ENCODE peak calls at places on chromosomes 12 and 14, in four cellular contexts. One of them, this sample, is unnamed.

GRCh38 chr14:96905825-96906224 is 108.6 kb downstream of the VRK1 start:
- DNase-seq in CD8-positive, alpha-beta T cell: no peak
- DNase-seq in endothelial cell: no peak
- DNase-seq in activated CD8-positive, alpha-beta T cell treated with anti-CD3 and anti-CD28 coated beads for 36 hours: no peak
- DNase-seq in this sample: no peak

GRCh38 chr14:99838555-99839193 is 45.5 kb downstream of the EML1 start:
- DNase-seq in CD8-positive, alpha-beta T cell: no peak
- DNase-seq in endothelial cell: peak
- DNase-seq in activated CD8-positive, alpha-beta T cell treated with anti-CD3 and anti-CD28 coated beads for 36 hours: no peak
- DNase-seq in this sample: no peak

GRCh38 chr12:53828598-53828997 is 76.8 kb upstream of the CISTR start:
- DNase-seq in CD8-positive, alpha-beta T cell: no peak
- DNase-seq in endothelial cell: no peak
- DNase-seq in activated CD8-positive, alpha-beta T cell treated with anti-CD3 and anti-CD28 coated beads for 36 hours: no peak
- DNase-seq in this sample: no peak

GRCh38 chr12:92573104-92573503 is 129.7 kb upstream of the PLEKHG7 start:
- DNase-seq in CD8-positive, alpha-beta T cell: no peak
- DNase-seq in endothelial cell: no peak
- DNase-seq in activated CD8-positive, alpha-beta T cell treated with anti-CD3 and anti-CD28 coated beads for 36 hours: no peak
- DNase-seq in this sample: no peak

GRCh38 chr14:106209745-106210144 is 683.4 kb downstream of the TMEM121 start:
- DNase-seq in CD8-positive, alpha-beta T cell: no peak
- DNase-seq in endothelial cell: no peak
- DNase-seq in activated CD8-positive, alpha-beta T cell treated with anti-CD3 and anti-CD28 coated beads for 36 hours: peak
- DNase-seq in this sample: no peak

GRCh38 chr14:90579816-90580215 is 183.0 kb downstream of the CALM1 start:
- DNase-seq in CD8-positive, alpha-beta T cell: no peak
- DNase-seq in endothelial cell: no peak
- DNase-seq in activated CD8-positive, alpha-beta T cell treated with anti-CD3 and anti-CD28 coated beads for 36 hours: no peak
- DNase-seq in this sample: no peak

GRCh38 chr14:102917469-102918211 is 4.8 kb upstream of the AMN start:
- DNase-seq in CD8-positive, alpha-beta T cell: peak
- DNase-seq in endothelial cell: peak
- DNase-seq in activated CD8-positive, alpha-beta T cell treated with anti-CD3 and anti-CD28 coated beads for 36 hours: peak
- DNase-seq in this sample: peak

GRCh38 chr14:88204221-88204620 is 118.8 kb downstream of the KCNK10 start:
- DNase-seq in CD8-positive, alpha-beta T cell: no peak
- DNase-seq in endothelial cell: no peak
- DNase-seq in activated CD8-positive, alpha-beta T cell treated with anti-CD3 and anti-CD28 coated beads for 36 hours: no peak
- DNase-seq in this sample: no peak

GRCh38 chr12:15193927-15194326 is 27.3 kb downstream of the RERG start:
- DNase-seq in CD8-positive, alpha-beta T cell: no peak
- DNase-seq in endothelial cell: no peak
- DNase-seq in activated CD8-positive, alpha-beta T cell treated with anti-CD3 and anti-CD28 coated beads for 36 hours: no peak
- DNase-seq in this sample: no peak

GRCh38 chr12:53170876-53171724 is 9.4 kb upstream of the ZNF740 start:
- DNase-seq in CD8-positive, alpha-beta T cell: no peak
- DNase-seq in endothelial cell: no peak
- DNase-seq in activated CD8-positive, alpha-beta T cell treated with anti-CD3 and anti-CD28 coated beads for 36 hours: no peak
- DNase-seq in this sample: no peak

GRCh38 chr12:4279120-4279690 is 5.6 kb downstream of the CCND2 start:
- DNase-seq in CD8-positive, alpha-beta T cell: no peak
- DNase-seq in endothelial cell: no peak
- DNase-seq in activated CD8-positive, alpha-beta T cell treated with anti-CD3 and anti-CD28 coated beads for 36 hours: no peak
- DNase-seq in this sample: no peak

GRCh38 chr14:95254356-95254755 is 65.4 kb downstream of the CLMN start:
- DNase-seq in CD8-positive, alpha-beta T cell: no peak
- DNase-seq in endothelial cell: no peak
- DNase-seq in activated CD8-positive, alpha-beta T cell treated with anti-CD3 and anti-CD28 coated beads for 36 hours: no peak
- DNase-seq in this sample: no peak

GRCh38 chr12:117097159-117097558 is 2.1 kb downstream of the TESC start:
- DNase-seq in CD8-positive, alpha-beta T cell: no peak
- DNase-seq in endothelial cell: no peak
- DNase-seq in activated CD8-positive, alpha-beta T cell treated with anti-CD3 and anti-CD28 coated beads for 36 hours: no peak
- DNase-seq in this sample: no peak

GRCh38 chr14:69631509-69631908 is 20.1 kb downstream of the SUSD6 start:
- DNase-seq in CD8-positive, alpha-beta T cell: no peak
- DNase-seq in endothelial cell: no peak
- DNase-seq in activated CD8-positive, alpha-beta T cell treated with anti-CD3 and anti-CD28 coated beads for 36 hours: no peak
- DNase-seq in this sample: no peak

GRCh38 chr14:20652996-20653975 is 11.8 kb upstream of the OR6S1 start:
- DNase-seq in CD8-positive, alpha-beta T cell: no peak
- DNase-seq in endothelial cell: peak
- DNase-seq in activated CD8-positive, alpha-beta T cell treated with anti-CD3 and anti-CD28 coated beads for 36 hours: peak
- DNase-seq in this sample: peak

GRCh38 chr12:57755454-57756372 is 810 bp downstream of the MARCHF9 start:
- DNase-seq in CD8-positive, alpha-beta T cell: no peak
- DNase-seq in endothelial cell: no peak
- DNase-seq in activated CD8-positive, alpha-beta T cell treated with anti-CD3 and anti-CD28 coated beads for 36 hours: peak
- DNase-seq in this sample: no peak

GRCh38 chr12:26295001-26295400 is 99.6 kb downstream of the SSPN start:
- DNase-seq in CD8-positive, alpha-beta T cell: no peak
- DNase-seq in endothelial cell: no peak
- DNase-seq in activated CD8-positive, alpha-beta T cell treated with anti-CD3 and anti-CD28 coated beads for 36 hours: no peak
- DNase-seq in this sample: no peak

GRCh38 chr12:26303418-26303817 is 108.0 kb downstream of the SSPN start:
- DNase-seq in CD8-positive, alpha-beta T cell: no peak
- DNase-seq in endothelial cell: no peak
- DNase-seq in activated CD8-positive, alpha-beta T cell treated with anti-CD3 and anti-CD28 coated beads for 36 hours: no peak
- DNase-seq in this sample: no peak

GRCh38 chr12:26304273-26304672 is 108.9 kb downstream of the SSPN start:
- DNase-seq in CD8-positive, alpha-beta T cell: no peak
- DNase-seq in endothelial cell: no peak
- DNase-seq in activated CD8-positive, alpha-beta T cell treated with anti-CD3 and anti-CD28 coated beads for 36 hours: no peak
- DNase-seq in this sample: no peak

GRCh38 chr12:26297386-26298070 is 102.2 kb downstream of the SSPN start:
- DNase-seq in CD8-positive, alpha-beta T cell: no peak
- DNase-seq in endothelial cell: no peak
- DNase-seq in activated CD8-positive, alpha-beta T cell treated with anti-CD3 and anti-CD28 coated beads for 36 hours: peak
- DNase-seq in this sample: no peak

GRCh38 chr12:26298785-26299621 is 103.6 kb downstream of the SSPN start:
- DNase-seq in CD8-positive, alpha-beta T cell: no peak
- DNase-seq in endothelial cell: no peak
- DNase-seq in activated CD8-positive, alpha-beta T cell treated with anti-CD3 and anti-CD28 coated beads for 36 hours: peak
- DNase-seq in this sample: no peak
- TF ChIP-seq CTCF in CD8-positive, alpha-beta T cell: no peak
- TF ChIP-seq CTCF in endothelial cell: no peak
- TF ChIP-seq CTCF in activated CD8-positive, alpha-beta T cell treated with anti-CD3 and anti-CD28 coated beads for 36 hours: no peak
- TF ChIP-seq CTCF in this sample: no peak

GRCh38 chr12:517538-517937 is 57.8 kb downstream of the B4GALNT3 start:
- DNase-seq in CD8-positive, alpha-beta T cell: no peak
- DNase-seq in endothelial cell: no peak
- DNase-seq in activated CD8-positive, alpha-beta T cell treated with anti-CD3 and anti-CD28 coated beads for 36 hours: no peak
- DNase-seq in this sample: no peak

GRCh38 chr12:510071-510825 is 50.5 kb downstream of the B4GALNT3 start:
- DNase-seq in CD8-positive, alpha-beta T cell: no peak
- DNase-seq in endothelial cell: no peak
- DNase-seq in activated CD8-positive, alpha-beta T cell treated with anti-CD3 and anti-CD28 coated beads for 36 hours: no peak
- DNase-seq in this sample: peak

GRCh38 chr12:509494-509893 is 49.8 kb downstream of the B4GALNT3 start:
- DNase-seq in CD8-positive, alpha-beta T cell: no peak
- DNase-seq in endothelial cell: no peak
- DNase-seq in activated CD8-positive, alpha-beta T cell treated with anti-CD3 and anti-CD28 coated beads for 36 hours: no peak
- DNase-seq in this sample: no peak

GRCh38 chr12:512933-513332 is 53.2 kb downstream of the B4GALNT3 start:
- DNase-seq in CD8-positive, alpha-beta T cell: no peak
- DNase-seq in endothelial cell: no peak
- DNase-seq in activated CD8-positive, alpha-beta T cell treated with anti-CD3 and anti-CD28 coated beads for 36 hours: no peak
- DNase-seq in this sample: no peak

GRCh38 chr12:513446-513845 is 53.7 kb downstream of the B4GALNT3 start:
- DNase-seq in CD8-positive, alpha-beta T cell: no peak
- DNase-seq in endothelial cell: no peak
- DNase-seq in activated CD8-positive, alpha-beta T cell treated with anti-CD3 and anti-CD28 coated beads for 36 hours: no peak
- DNase-seq in this sample: no peak
- TF ChIP-seq CTCF in CD8-positive, alpha-beta T cell: no peak
- TF ChIP-seq CTCF in endothelial cell: no peak
- TF ChIP-seq CTCF in activated CD8-positive, alpha-beta T cell treated with anti-CD3 and anti-CD28 coated beads for 36 hours: no peak
- TF ChIP-seq CTCF in this sample: no peak

GRCh38 chr12:51419473-51420228 is 5.0 kb upstream of the SLC4A8 start:
- DNase-seq in CD8-positive, alpha-beta T cell: no peak
- DNase-seq in endothelial cell: no peak
- DNase-seq in activated CD8-positive, alpha-beta T cell treated with anti-CD3 and anti-CD28 coated beads for 36 hours: no peak
- DNase-seq in this sample: no peak
- TF ChIP-seq CTCF in CD8-positive, alpha-beta T cell: no peak
- TF ChIP-seq CTCF in endothelial cell: no peak
- TF ChIP-seq CTCF in activated CD8-positive, alpha-beta T cell treated with anti-CD3 and anti-CD28 coated beads for 36 hours: no peak
- TF ChIP-seq CTCF in this sample: peak

GRCh38 chr14:43894534-43894933 is 612.5 kb downstream of the FSCB start:
- DNase-seq in CD8-positive, alpha-beta T cell: no peak
- DNase-seq in endothelial cell: no peak
- DNase-seq in activated CD8-positive, alpha-beta T cell treated with anti-CD3 and anti-CD28 coated beads for 36 hours: no peak
- DNase-seq in this sample: no peak
- TF ChIP-seq CTCF in CD8-positive, alpha-beta T cell: no peak
- TF ChIP-seq CTCF in endothelial cell: peak
- TF ChIP-seq CTCF in activated CD8-positive, alpha-beta T cell treated with anti-CD3 and anti-CD28 coated beads for 36 hours: peak
- TF ChIP-seq CTCF in this sample: peak

GRCh38 chr14:77320238-77320935 is at the start of gene POMT2:
- DNase-seq in CD8-positive, alpha-beta T cell: peak
- DNase-seq in endothelial cell: peak
- DNase-seq in activated CD8-positive, alpha-beta T cell treated with anti-CD3 and anti-CD28 coated beads for 36 hours: peak
- DNase-seq in this sample: peak
- TF ChIP-seq CTCF in CD8-positive, alpha-beta T cell: no peak
- TF ChIP-seq CTCF in endothelial cell: peak
- TF ChIP-seq CTCF in activated CD8-positive, alpha-beta T cell treated with anti-CD3 and anti-CD28 coated beads for 36 hours: peak
- TF ChIP-seq CTCF in this sample: peak

GRCh38 chr14:93824518-93825234 is 36.4 kb upstream of the PRIMA1 start:
- DNase-seq in CD8-positive, alpha-beta T cell: no peak
- DNase-seq in endothelial cell: no peak
- DNase-seq in activated CD8-positive, alpha-beta T cell treated with anti-CD3 and anti-CD28 coated beads for 36 hours: no peak
- DNase-seq in this sample: no peak
- TF ChIP-seq CTCF in CD8-positive, alpha-beta T cell: no peak
- TF ChIP-seq CTCF in endothelial cell: no peak
- TF ChIP-seq CTCF in activated CD8-positive, alpha-beta T cell treated with anti-CD3 and anti-CD28 coated beads for 36 hours: no peak
- TF ChIP-seq CTCF in this sample: peak

GRCh38 chr14:104604461-104605449 is at the start of gene TMEM179:
- DNase-seq in CD8-positive, alpha-beta T cell: no peak
- DNase-seq in endothelial cell: peak
- DNase-seq in activated CD8-positive, alpha-beta T cell treated with anti-CD3 and anti-CD28 coated beads for 36 hours: no peak
- DNase-seq in this sample: peak
- TF ChIP-seq CTCF in CD8-positive, alpha-beta T cell: no peak
- TF ChIP-seq CTCF in endothelial cell: no peak
- TF ChIP-seq CTCF in activated CD8-positive, alpha-beta T cell treated with anti-CD3 and anti-CD28 coated beads for 36 hours: no peak
- TF ChIP-seq CTCF in this sample: no peak

This sample was measured in neural crest cell.